ENCODE peak calls at places on chromosomes 1 and 21, in nine cellular contexts. F is GM12865; M is stimulated activated CD4-positive, alpha-beta T cell treated with anti-CD3 and anti-CD28 coated beads, Interleukin-4, amount 100 ng/mL, for 48 hours; D is BE2C; Z is hippocampal formation; X is iPS-NIHi11; N is SK-MEL-5; C is NCI-H2081; P is right cardiac atrium. A is an unnamed sample.

GRCh38 chr1:107000907-107001306 is 55.6 kb upstream of the PRMT6 start:
- DNase-seq in X (no peak), D (no peak), Z (no peak), P (no peak), C (no peak), F (no peak), M (no peak), N (no peak), A (no peak)

GRCh38 chr1:227778401-227778947 is 37.0 kb upstream of the PRSS38 start:
- DNase-seq in F (no peak), X (no peak), P (peak), N (no peak), M (no peak), D (no peak), C (no peak), Z (no peak), A (no peak)

GRCh38 chr1:210407207-210407886 is 78.6 kb downstream of the HHAT start:
- DNase-seq in D (peak), C (peak), M (peak), N (peak), P (peak), F (peak), Z (peak), X (peak), A (peak)

GRCh38 chr1:241639653-241640148 is 468 bp downstream of the CHML start:
- DNase-seq in Z (no peak), P (peak), N (peak), M (no peak), F (peak), C (peak), D (peak), X (peak), A (peak)

GRCh38 chr21:27759091-27759659 is 792.3 kb upstream of the ADAMTS5 start:
- DNase-seq in X (peak), M (no peak), F (peak), Z (peak), C (peak), D (peak), P (peak), N (peak), A (peak)

GRCh38 chr1:151135433-151136385 is 10.7 kb downstream of the SEMA6C start:
- DNase-seq in P (no peak), F (peak), Z (no peak), X (no peak), M (no peak), C (no peak), N (no peak), D (no peak), A (peak)

GRCh38 chr1:226778657-226779058 is 39.6 kb upstream of the ITPKB start:
- DNase-seq in X (no peak), D (no peak), M (no peak), N (no peak), Z (no peak), P (no peak), F (no peak), C (no peak), A (no peak)

GRCh38 chr21:46191257-46191685 is 7.0 kb upstream of the SPATC1L start:
- DNase-seq in P (peak), D (no peak), C (no peak), M (no peak), F (no peak), Z (no peak), X (peak), N (no peak), A (no peak)

GRCh38 chr1:72827285-72827684 is 544.9 kb upstream of the NEGR1 start:
- DNase-seq in N (no peak), M (no peak), C (no peak), F (no peak), X (no peak), D (no peak), Z (no peak), P (no peak), A (no peak)

GRCh38 chr21:46206163-46207005 is 22.1 kb upstream of the SPATC1L start:
- DNase-seq in F (no peak), M (no peak), P (peak), X (no peak), C (no peak), Z (no peak), N (no peak), D (peak), A (no peak)

GRCh38 chr21:38897532-38898421 is 92.0 kb downstream of the ETS2 start:
- DNase-seq in N (no peak), C (peak), F (no peak), M (no peak), P (no peak), X (no peak), D (no peak), Z (no peak), A (no peak)

A was measured in WERI-Rb-1.